ENCODE peak calls at places on chromosome 22, in nine cellular contexts. M, F, N, P, T, V, L, X and U are unnamed samples.

GRCh38 chr22:20857838-20858614 is 585 bp downstream of the PI4KA start:
- DNase-seq in M (no peak), F (peak), N (peak), P (peak), T (peak), V (peak), L (peak), X (peak), U (peak)

GRCh38 chr22:39723899-39724351 is 153.4 kb downstream of the CACNA1I start:
- DNase-seq in M (no peak), F (no peak), N (no peak), P (no peak), T (no peak), V (no peak), L (peak), X (no peak), U (peak)

GRCh38 chr22:20236052-20236717 is 31.9 kb downstream of the RTN4R start:
- DNase-seq in M (no peak), F (no peak), N (no peak), P (no peak), T (no peak), V (no peak), L (no peak), X (no peak), U (no peak)

GRCh38 chr22:38775656-38776055 is 18.3 kb downstream of the DNAL4 start:
- DNase-seq in M (no peak), F (no peak), N (no peak), P (no peak), T (no peak), V (no peak), L (no peak), X (no peak), U (no peak)

GRCh38 chr22:39825661-39826102 is 67.9 kb downstream of the ENTHD1 start:
- DNase-seq in M (no peak), F (no peak), N (no peak), P (no peak), T (no peak), V (no peak), L (no peak), X (no peak), U (no peak)

GRCh38 chr22:16917144-16918003 is 90.6 kb downstream of the GAB4 start:
- DNase-seq in M (no peak), F (no peak), N (peak), P (peak), T (peak), V (no peak), L (peak), X (peak), U (no peak)

GRCh38 chr22:35894937-35895708 is 133.5 kb downstream of the RBFOX2 start:
- DNase-seq in M (peak), F (no peak), N (no peak), P (peak), T (peak), V (peak), L (peak), X (peak), U (no peak)

GRCh38 chr22:24703101-24703500 is 71.4 kb downstream of the PIWIL3 start:
- DNase-seq in M (no peak), F (no peak), N (peak), P (peak), T (peak), V (peak), L (peak), X (no peak), U (no peak)

GRCh38 chr22:36330655-36331305 is 57.0 kb downstream of the MYH9 start:
- DNase-seq in M (no peak), F (no peak), N (no peak), P (no peak), T (peak), V (no peak), L (peak), X (no peak), U (no peak)

GRCh38 chr22:50201191-50202129 is 649 bp downstream of the SELENOO start:
- DNase-seq in M (no peak), F (no peak), N (no peak), P (no peak), T (no peak), V (no peak), L (no peak), X (peak), U (no peak)

GRCh38 chr22:29907753-29908515 is 25.0 kb downstream of the MTMR3 start:
- DNase-seq in M (peak), F (no peak), N (peak), P (peak), T (peak), V (peak), L (peak), X (peak), U (no peak)

GRCh38 chr22:19615001-19615461 is 90.8 kb upstream of the CLDN5 start:
- DNase-seq in M (no peak), F (no peak), N (no peak), P (no peak), T (no peak), V (no peak), L (no peak), X (no peak), U (no peak)

GRCh38 chr22:19080853-19081252 is 41.4 kb downstream of the DGCR2 start:
- DNase-seq in M (no peak), F (no peak), N (no peak), P (no peak), T (no peak), V (no peak), L (no peak), X (no peak), U (no peak)

GRCh38 chr22:38937036-38937435 is 20.4 kb upstream of the APOBEC3A start:
- DNase-seq in M (no peak), F (no peak), N (no peak), P (no peak), T (no peak), V (no peak), L (no peak), X (no peak), U (no peak)

GRCh38 chr22:20092477-20092854 is 12.4 kb downstream of the DGCR8 start:
- DNase-seq in M (no peak), F (no peak), N (peak), P (no peak), T (no peak), V (no peak), L (no peak), X (no peak), U (no peak)

GRCh38 chr22:20567993-20568417 is 60.6 kb downstream of the MED15 start:
- DNase-seq in M (no peak), F (no peak), N (no peak), P (no peak), T (no peak), V (no peak), L (peak), X (no peak), U (no peak)

GRCh38 chr22:19271273-19271855 is 20.2 kb downstream of the CLTCL1 start:
- DNase-seq in M (no peak), F (peak), N (no peak), P (no peak), T (no peak), V (no peak), L (no peak), X (no peak), U (peak)

GRCh38 chr22:36689583-36689982 is 14.0 kb downstream of the CACNG2 start:
- DNase-seq in M (no peak), F (no peak), N (no peak), P (no peak), T (no peak), V (no peak), L (no peak), X (no peak), U (no peak)

GRCh38 chr22:17562906-17563870 is at the start of gene SLC25A18:
- DNase-seq in M (no peak), F (no peak), N (no peak), P (peak), T (peak), V (no peak), L (peak), X (peak), U (no peak)

DNA sequence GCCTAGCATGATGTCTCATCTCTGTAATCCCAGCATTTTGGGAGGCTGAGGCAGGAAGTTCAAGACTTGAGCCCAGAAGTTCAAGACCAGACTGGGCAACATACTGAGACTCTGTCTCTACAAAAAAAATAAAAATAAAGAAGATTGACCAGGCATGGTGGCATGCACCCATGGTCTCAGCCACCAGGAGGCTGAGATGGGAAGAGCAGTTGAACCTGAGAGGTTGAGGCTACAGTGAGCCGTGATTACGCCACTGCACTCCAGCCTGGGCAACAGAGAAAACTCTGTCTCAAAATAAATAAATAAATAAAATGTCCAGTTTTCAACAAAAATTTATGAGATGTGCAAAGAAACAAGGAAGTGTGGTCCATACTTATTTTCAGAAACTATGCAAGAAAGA is 28.3 kb downstream of the EFCAB6 start:
- DNase-seq in M (no peak), F (no peak), N (no peak), P (no peak), T (no peak), V (no peak), L (peak), X (no peak), U (no peak)
- TF ChIP-seq CTCF in M (peak), F (peak), N (no peak), P (no peak), T (no peak), V (peak), L (peak), X (peak), U (no peak)

DNA sequence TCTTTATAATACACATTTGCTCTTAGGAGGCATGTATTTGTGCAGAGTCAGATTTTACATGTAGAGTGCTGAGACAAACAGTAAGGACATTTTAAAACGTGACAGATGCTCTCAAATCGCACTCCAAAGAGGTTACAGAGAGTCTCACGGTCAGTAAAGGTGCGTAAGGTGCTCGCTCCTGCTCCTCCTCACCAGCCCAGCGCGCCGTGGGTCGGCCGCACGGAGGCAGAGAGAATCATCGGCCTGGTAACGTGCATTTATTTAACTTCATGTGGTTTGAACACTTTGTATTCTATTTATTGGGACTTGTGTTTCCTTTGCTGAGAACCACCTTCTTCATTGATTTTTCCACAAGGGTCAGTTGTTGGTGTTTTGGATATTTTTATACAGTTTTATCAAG is 900.1 kb downstream of the BRD1 start:
- DNase-seq in M (no peak), F (no peak), N (no peak), P (no peak), T (no peak), V (no peak), L (no peak), X (no peak), U (peak)
- TF ChIP-seq CTCF in M (no peak), F (no peak), N (no peak), P (no peak), T (no peak), V (no peak), L (no peak), X (no peak), U (no peak)

GRCh38 chr22:34842630-34843029 is 223.3 kb upstream of the ISX start:
- DNase-seq in M (no peak), F (no peak), N (no peak), P (no peak), T (no peak), V (no peak), L (no peak), X (no peak), U (no peak)
- TF ChIP-seq CTCF in M (peak), F (no peak), N (no peak), P (no peak), T (no peak), V (no peak), L (no peak), X (no peak), U (no peak)

GRCh38 chr22:45731798-45732495 is 60.3 kb downstream of the ATXN10 start:
- DNase-seq in M (no peak), F (no peak), N (no peak), P (no peak), T (no peak), V (no peak), L (peak), X (peak), U (no peak)
- TF ChIP-seq CTCF in M (peak), F (peak), N (no peak), P (peak), T (no peak), V (peak), L (peak), X (peak), U (peak)

GRCh38 chr22:23376256-23376655 is 195.9 kb downstream of the BCR start:
- DNase-seq in M (no peak), F (no peak), N (peak), P (peak), T (no peak), V (no peak), L (peak), X (no peak), U (no peak)
- TF ChIP-seq CTCF in M (peak), F (no peak), N (peak), P (peak), T (no peak), V (peak), L (peak), X (peak), U (peak)

GRCh38 chr22:22460635-22461034 is 47.9 kb downstream of the ZNF280B start:
- DNase-seq in M (no peak), F (no peak), N (no peak), P (no peak), T (no peak), V (no peak), L (peak), X (no peak), U (no peak)
- TF ChIP-seq CTCF in M (peak), F (peak), N (no peak), P (no peak), T (no peak), V (peak), L (peak), X (no peak), U (no peak)

DNA sequence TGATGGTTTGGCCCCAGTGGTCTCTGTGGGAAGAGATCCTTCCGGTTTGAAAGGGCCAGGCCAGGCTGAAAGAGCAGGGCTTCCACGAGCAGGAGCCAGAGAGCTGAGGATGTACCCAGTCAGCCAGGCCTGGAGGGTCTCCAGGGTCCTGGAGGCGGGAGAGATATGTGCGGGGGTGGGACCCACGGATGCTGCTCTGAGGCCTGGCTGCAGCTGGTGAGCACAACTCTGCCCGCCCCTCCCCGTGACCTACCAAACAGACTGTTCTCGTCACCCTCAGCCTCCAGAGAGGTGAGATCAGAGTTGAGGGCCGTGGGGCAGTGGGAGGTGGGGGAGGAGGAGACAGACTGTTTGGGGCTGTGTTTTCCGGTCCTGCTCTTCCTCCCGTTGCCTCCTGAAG is 42.2 kb downstream of the TRIOBP start:
- DNase-seq in M (no peak), F (no peak), N (no peak), P (no peak), T (peak), V (peak), L (peak), X (no peak), U (no peak)
- TF ChIP-seq CTCF in M (no peak), F (no peak), N (no peak), P (no peak), T (no peak), V (peak), L (peak), X (peak), U (no peak)

GRCh38 chr22:47112994-47113879 is 350.8 kb downstream of the TBC1D22A start:
- DNase-seq in M (no peak), F (no peak), N (no peak), P (no peak), T (no peak), V (no peak), L (no peak), X (no peak), U (no peak)

GRCh38 chr22:47114813-47115517 is 352.5 kb downstream of the TBC1D22A start:
- DNase-seq in M (no peak), F (no peak), N (peak), P (no peak), T (no peak), V (no peak), L (no peak), X (no peak), U (no peak)

GRCh38 chr22:47112566-47112965 is 350.1 kb downstream of the TBC1D22A start:
- DNase-seq in M (no peak), F (no peak), N (no peak), P (no peak), T (no peak), V (no peak), L (no peak), X (no peak), U (no peak)

GRCh38 chr22:47115518-47115890 is 353.1 kb downstream of the TBC1D22A start:
- DNase-seq in M (no peak), F (no peak), N (peak), P (no peak), T (no peak), V (no peak), L (no peak), X (no peak), U (no peak)

GRCh38 chr22:47113880-47114415 is 351.5 kb downstream of the TBC1D22A start:
- DNase-seq in M (no peak), F (no peak), N (peak), P (no peak), T (no peak), V (no peak), L (no peak), X (no peak), U (no peak)
- TF ChIP-seq CTCF in M (no peak), F (no peak), N (no peak), P (no peak), T (no peak), V (no peak), L (no peak), X (no peak), U (no peak)